ENCODE peak calls at places on chromosome 17, in five cellular contexts. O is lower leg skin; I is iris pigment epithelial cell; S is activated CD4-positive, alpha-beta T cell treated with anti-CD3 and anti-CD28 coated beads, Interleukin-2, amount 10 ng/mL, durations not matched to agents 7 days and 5 days; V is stimulated activated CD8-positive, alpha-beta memory T cell treated with anti-CD3 and anti-CD28 coated beads, Interleukin-7, amount 100 ng/mL, for 1 hour. M is an unnamed sample.

GRCh38 chr17:76469991-76470739 is 2.8 kb downstream of the AANAT start:
- DNase-seq in O (no peak), I (no peak), S (no peak), V (no peak), M (no peak)

GRCh38 chr17:17507465-17508011 is 11.3 kb upstream of the RASD1 start:
- DNase-seq in O (no peak), I (no peak), S (no peak), V (no peak), M (no peak)

GRCh38 chr17:49748791-49749190 is 15.1 kb downstream of the FAM117A start:
- DNase-seq in O (no peak), I (no peak), S (peak), V (no peak), M (no peak)

GRCh38 chr17:81413497-81414135 is 18.4 kb downstream of the BAHCC1 start:
- DNase-seq in O (no peak), I (no peak), S (no peak), V (no peak), M (no peak)

GRCh38 chr17:62760888-62761267 is 47.2 kb downstream of the MARCHF10 start:
- DNase-seq in O (no peak), I (no peak), S (no peak), V (no peak), M (no peak)

GRCh38 chr17:3890893-3891219 is 2.0 kb downstream of the CAMKK1 start:
- DNase-seq in O (no peak), I (no peak), S (no peak), V (no peak), M (no peak)

GRCh38 chr17:62933986-62934385 is 32.0 kb upstream of the TANC2 start:
- DNase-seq in O (no peak), I (no peak), S (no peak), V (no peak), M (no peak)

GRCh38 chr17:5672815-5673430 is 88.6 kb upstream of the NLRP1 start:
- DNase-seq in O (no peak), I (no peak), S (no peak), V (no peak), M (no peak)

GRCh38 chr17:57010495-57010894 is 32.6 kb downstream of the SCPEP1 start:
- DNase-seq in O (no peak), I (no peak), S (no peak), V (no peak), M (no peak)

GRCh38 chr17:79612468-79613194 is 1.8 kb upstream of the RBFOX3 start:
- DNase-seq in O (no peak), I (peak), S (peak), V (peak), M (no peak)

GRCh38 chr17:50114849-50115357 is 15.1 kb downstream of the SAMD14 start:
- DNase-seq in O (no peak), I (peak), S (peak), V (no peak), M (no peak)

GRCh38 chr17:17951524-17951923 is 20.7 kb downstream of the TOM1L2 start:
- DNase-seq in O (no peak), I (no peak), S (no peak), V (no peak), M (no peak)

GRCh38 chr17:79621151-79621940 is 10.5 kb upstream of the RBFOX3 start:
- DNase-seq in O (no peak), I (no peak), S (no peak), V (no peak), M (no peak)

GRCh38 chr17:38733315-38734234 is 3.4 kb downstream of the CISD3 start:
- DNase-seq in O (no peak), I (no peak), S (peak), V (no peak), M (no peak)

GRCh38 chr17:29043539-29044165 is 711 bp downstream of the PIPOX start:
- DNase-seq in O (no peak), I (no peak), S (no peak), V (no peak), M (no peak)

GRCh38 chr17:75535871-75536270 is 10.4 kb downstream of the LLGL2 start:
- DNase-seq in O (no peak), I (no peak), S (no peak), V (no peak), M (no peak)

GRCh38 chr17:21245703-21246102 is 7.5 kb downstream of the NATD1 start:
- DNase-seq in O (no peak), I (no peak), S (no peak), V (no peak), M (no peak)

GRCh38 chr17:42135151-42135550 is 12.5 kb downstream of the HSPB9 start:
- DNase-seq in O (no peak), I (no peak), S (no peak), V (no peak), M (no peak)

GRCh38 chr17:69179227-69179952 is 37.7 kb upstream of the ABCA6 start:
- DNase-seq in O (no peak), I (peak), S (no peak), V (no peak), M (no peak)

GRCh38 chr17:12620200-12620720 is 45.4 kb upstream of the MYOCD start:
- DNase-seq in O (no peak), I (peak), S (no peak), V (no peak), M (no peak)

GRCh38 chr17:81582341-81582740 is 30.2 kb upstream of the FAAP100 start:
- DNase-seq in O (no peak), I (peak), S (no peak), V (no peak), M (no peak)

GRCh38 chr17:83057397-83057761 is 22.0 kb upstream of the METRNL start:
- DNase-seq in O (no peak), I (no peak), S (peak), V (no peak), M (peak)

GRCh38 chr17:66691644-66692500 is 143.0 kb upstream of the CACNG5 start:
- DNase-seq in O (no peak), I (peak), S (no peak), V (no peak), M (peak)